ENCODE peak calls at places on chromosomes 6 and 20, in five cellular contexts. K, R, W, L and H are unnamed samples.

GRCh38 chr6:85460951-85461805 is 11.3 kb downstream of the NT5E start:
- DNase-seq in L (no peak), W (no peak), R (no peak), K (no peak), H (no peak)

GRCh38 chr6:90027004-90027403 is 132.7 kb downstream of the GJA10 start:
- DNase-seq in R (no peak), W (no peak), L (no peak), K (no peak), H (no peak)

GRCh38 chr20:4875578-4876067 is 125.7 kb downstream of the SLC23A2 start:
- DNase-seq in L (peak), K (no peak), R (peak), W (peak), H (no peak)

GRCh38 chr6:92371211-92371610 is 1048.1 kb downstream of the EPHA7 start:
- DNase-seq in R (no peak), L (no peak), W (no peak), K (no peak), H (no peak)

GRCh38 chr6:25995507-25995906 is 32.9 kb downstream of the TRIM38 start:
- DNase-seq in W (no peak), L (no peak), R (no peak), K (no peak), H (no peak)

GRCh38 chr20:9353916-9354276 is 160.5 kb upstream of the LAMP5 start:
- DNase-seq in K (no peak), R (no peak), W (no peak), L (no peak), H (no peak)

GRCh38 chr6:168875811-168876576 is 377.7 kb downstream of the THBS2 start:
- DNase-seq in L (no peak), W (no peak), R (no peak), K (no peak), H (no peak)

GRCh38 chr20:438581-439469 is 23.5 kb downstream of the TBC1D20 start:
- DNase-seq in R (no peak), K (no peak), L (no peak), W (no peak), H (peak)

GRCh38 chr6:168299541-168300511 is 19.8 kb downstream of the DACT2 start:
- DNase-seq in K (no peak), L (no peak), R (peak), W (no peak), H (no peak)

GRCh38 chr6:159061146-159061545 is 16.4 kb upstream of the TAGAP start:
- DNase-seq in L (no peak), W (no peak), K (no peak), R (no peak), H (no peak)